ENCODE peak calls at places on chromosomes 2 and 18, in four cellular contexts. X is endothelial cell; D is EL; Q is stimulated activated CD4-positive, alpha-beta T cell treated with anti-CD3 and anti-CD28 coated beads, TNF-alpha, amount 100 ng/mL, for 4 hours. Y is an unnamed sample.

GRCh38 chr2:236636261-236636660 is 66.6 kb downstream of the ACKR3 start:
- DNase-seq in X (no peak), D (no peak), Q (no peak), Y (no peak)

GRCh38 chr2:128307595-128307994 is 11.1 kb downstream of the HS6ST1 start:
- DNase-seq in X (no peak), D (no peak), Q (no peak), Y (no peak)

GRCh38 chr2:27489118-27489497 is 435 bp downstream of the IFT172 start:
- DNase-seq in X (peak), D (peak), Q (no peak), Y (peak)

GRCh38 chr2:229879551-229879950 is 42.3 kb downstream of the TRIP12 start:
- DNase-seq in X (no peak), D (no peak), Q (no peak), Y (no peak)

GRCh38 chr18:74768096-74768495 is 170.4 kb downstream of the ZNF407 start:
- DNase-seq in X (no peak), D (no peak), Q (no peak), Y (no peak)

GRCh38 chr2:173184031-173185004 is 108.7 kb downstream of the MAP3K20 start:
- DNase-seq in X (no peak), D (peak), Q (no peak), Y (peak)

GRCh38 chr18:52499646-52500045 is 159.6 kb downstream of the DCC start:
- DNase-seq in X (no peak), D (no peak), Q (no peak), Y (no peak)

GRCh38 chr18:5630057-5630765 is 86.4 kb upstream of the EPB41L3 start:
- DNase-seq in X (peak), D (no peak), Q (no peak), Y (no peak)

GRCh38 chr2:101823849-101824248 is 126.3 kb downstream of the MAP4K4 start:
- DNase-seq in X (no peak), D (peak), Q (no peak), Y (no peak)

GRCh38 chr2:235685024-235685721 is 191.3 kb downstream of the AGAP1 start:
- DNase-seq in X (no peak), D (no peak), Q (no peak), Y (no peak)

GRCh38 chr2:196160966-196161365 is 10.4 kb downstream of the STK17B start:
- DNase-seq in X (no peak), D (no peak), Q (no peak), Y (no peak)

GRCh38 chr2:219404291-219404910 is 13.8 kb upstream of the DES start:
- DNase-seq in X (no peak), D (no peak), Q (no peak), Y (no peak)

Y was measured in HCEC 1CT.